ENCODE peak calls at places on chromosome 6, in six cellular contexts. One of them, this sample, is unnamed.

GRCh38 chr6:40378725-40379074 is 208.5 kb downstream of the LRFN2 start:
- DNase-seq in RWPE1: no peak
- DNase-seq in OCI-LY7: no peak
- DNase-seq in CD8-positive, alpha-beta T cell: no peak
- DNase-seq in fibroblast of pulmonary artery: no peak
- DNase-seq in mucosa of descending colon: no peak
- DNase-seq in this sample: no peak

GRCh38 chr6:98107801-98108200 is 726.6 kb upstream of the POU3F2 start:
- DNase-seq in RWPE1: no peak
- DNase-seq in OCI-LY7: no peak
- DNase-seq in CD8-positive, alpha-beta T cell: no peak
- DNase-seq in fibroblast of pulmonary artery: no peak
- DNase-seq in mucosa of descending colon: no peak
- DNase-seq in this sample: no peak

GRCh38 chr6:89351632-89352328 is 742 bp downstream of the UBE2J1 start:
- DNase-seq in RWPE1: no peak
- DNase-seq in OCI-LY7: no peak
- DNase-seq in CD8-positive, alpha-beta T cell: no peak
- DNase-seq in fibroblast of pulmonary artery: no peak
- DNase-seq in mucosa of descending colon: no peak
- DNase-seq in this sample: peak

GRCh38 chr6:74320076-74320475 is 624.1 kb downstream of the CD109 start:
- DNase-seq in RWPE1: no peak
- DNase-seq in OCI-LY7: no peak
- DNase-seq in CD8-positive, alpha-beta T cell: no peak
- DNase-seq in fibroblast of pulmonary artery: no peak
- DNase-seq in mucosa of descending colon: no peak
- DNase-seq in this sample: no peak

GRCh38 chr6:99905209-99906106 is 88.6 kb downstream of the MCHR2 start:
- DNase-seq in RWPE1: peak
- DNase-seq in OCI-LY7: peak
- DNase-seq in CD8-positive, alpha-beta T cell: no peak
- DNase-seq in fibroblast of pulmonary artery: peak
- DNase-seq in mucosa of descending colon: peak
- DNase-seq in this sample: peak

GRCh38 chr6:110822248-110822647 is 7.0 kb upstream of the CDK19 start:
- DNase-seq in RWPE1: no peak
- DNase-seq in OCI-LY7: no peak
- DNase-seq in CD8-positive, alpha-beta T cell: no peak
- DNase-seq in fibroblast of pulmonary artery: peak
- DNase-seq in mucosa of descending colon: no peak
- DNase-seq in this sample: peak

GRCh38 chr6:28710466-28711191 is 184.9 kb downstream of the GPX5 start:
- DNase-seq in RWPE1: no peak
- DNase-seq in OCI-LY7: peak
- DNase-seq in CD8-positive, alpha-beta T cell: no peak
- DNase-seq in fibroblast of pulmonary artery: peak
- DNase-seq in mucosa of descending colon: no peak
- DNase-seq in this sample: no peak

GRCh38 chr6:54299542-54300269 is 8.5 kb upstream of the TINAG start:
- DNase-seq in RWPE1: no peak
- DNase-seq in OCI-LY7: no peak
- DNase-seq in CD8-positive, alpha-beta T cell: no peak
- DNase-seq in fibroblast of pulmonary artery: peak
- DNase-seq in mucosa of descending colon: no peak
- DNase-seq in this sample: peak

GRCh38 chr6:109332748-109333147 is 49.5 kb downstream of the CD164 start:
- DNase-seq in RWPE1: no peak
- DNase-seq in OCI-LY7: peak
- DNase-seq in CD8-positive, alpha-beta T cell: no peak
- DNase-seq in fibroblast of pulmonary artery: no peak
- DNase-seq in mucosa of descending colon: peak
- DNase-seq in this sample: no peak

GRCh38 chr6:37983720-37984501 is 164.4 kb downstream of the ZFAND3 start:
- DNase-seq in RWPE1: no peak
- DNase-seq in OCI-LY7: no peak
- DNase-seq in CD8-positive, alpha-beta T cell: no peak
- DNase-seq in fibroblast of pulmonary artery: no peak
- DNase-seq in mucosa of descending colon: no peak
- DNase-seq in this sample: no peak

GRCh38 chr6:38567436-38567835 is 72.3 kb downstream of the BTBD9 start:
- DNase-seq in RWPE1: peak
- DNase-seq in OCI-LY7: no peak
- DNase-seq in CD8-positive, alpha-beta T cell: no peak
- DNase-seq in fibroblast of pulmonary artery: peak
- DNase-seq in mucosa of descending colon: peak
- DNase-seq in this sample: peak

GRCh38 chr6:82867946-82868345 is 197.7 kb downstream of the UBE3D start:
- DNase-seq in RWPE1: no peak
- DNase-seq in OCI-LY7: no peak
- DNase-seq in CD8-positive, alpha-beta T cell: no peak
- DNase-seq in fibroblast of pulmonary artery: no peak
- DNase-seq in mucosa of descending colon: no peak
- DNase-seq in this sample: no peak

GRCh38 chr6:161273356-161273751 is 507 bp downstream of the AGPAT4 start:
- DNase-seq in RWPE1: peak
- DNase-seq in OCI-LY7: peak
- DNase-seq in CD8-positive, alpha-beta T cell: peak
- DNase-seq in fibroblast of pulmonary artery: peak
- DNase-seq in mucosa of descending colon: peak
- DNase-seq in this sample: no peak

GRCh38 chr6:130065616-130066015 is 47.2 kb downstream of the L3MBTL3 start:
- DNase-seq in RWPE1: no peak
- DNase-seq in OCI-LY7: no peak
- DNase-seq in CD8-positive, alpha-beta T cell: no peak
- DNase-seq in fibroblast of pulmonary artery: no peak
- DNase-seq in mucosa of descending colon: no peak
- DNase-seq in this sample: no peak

GRCh38 chr6:42436825-42437224 is 14.9 kb downstream of the TRERF1 start:
- DNase-seq in RWPE1: no peak
- DNase-seq in OCI-LY7: no peak
- DNase-seq in CD8-positive, alpha-beta T cell: no peak
- DNase-seq in fibroblast of pulmonary artery: no peak
- DNase-seq in mucosa of descending colon: no peak
- DNase-seq in this sample: no peak

GRCh38 chr6:130776287-130776925 is 50.8 kb upstream of the SMLR1 start:
- DNase-seq in RWPE1: no peak
- DNase-seq in OCI-LY7: no peak
- DNase-seq in CD8-positive, alpha-beta T cell: no peak
- DNase-seq in fibroblast of pulmonary artery: no peak
- DNase-seq in mucosa of descending colon: no peak
- DNase-seq in this sample: no peak

DNA sequence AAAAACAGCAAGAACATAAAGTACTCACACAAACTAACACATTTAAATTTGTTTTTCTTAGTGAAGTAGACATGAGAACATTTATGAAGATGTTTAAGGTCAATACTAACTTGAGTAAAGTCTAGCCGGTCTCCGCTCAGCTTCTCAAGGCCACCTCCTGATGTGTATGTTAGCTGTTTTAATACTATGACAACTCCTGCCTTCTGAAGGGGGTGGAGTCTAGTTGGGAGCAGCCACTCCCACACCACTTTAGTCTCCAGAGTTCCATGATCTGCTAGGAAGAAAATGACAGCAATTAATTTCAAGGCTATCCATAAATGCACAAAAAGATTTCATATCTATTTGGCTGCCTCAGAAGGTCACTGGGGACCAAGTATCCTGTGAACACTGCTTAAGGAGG is at the start of gene GSTA3:
- DNase-seq in RWPE1: no peak
- DNase-seq in OCI-LY7: no peak
- DNase-seq in CD8-positive, alpha-beta T cell: no peak
- DNase-seq in fibroblast of pulmonary artery: no peak
- DNase-seq in mucosa of descending colon: no peak
- DNase-seq in this sample: no peak
- TF ChIP-seq CTCF in RWPE1: no peak
- TF ChIP-seq CTCF in OCI-LY7: no peak
- TF ChIP-seq CTCF in CD8-positive, alpha-beta T cell: no peak
- TF ChIP-seq CTCF in fibroblast of pulmonary artery: no peak
- TF ChIP-seq CTCF in mucosa of descending colon: no peak
- TF ChIP-seq CTCF in this sample: no peak

GRCh38 chr6:33036512-33036911 is 27.1 kb upstream of the HLA-DOA start:
- DNase-seq in RWPE1: no peak
- DNase-seq in OCI-LY7: no peak
- DNase-seq in CD8-positive, alpha-beta T cell: no peak
- DNase-seq in fibroblast of pulmonary artery: no peak
- DNase-seq in mucosa of descending colon: no peak
- DNase-seq in this sample: no peak
- TF ChIP-seq CTCF in RWPE1: no peak
- TF ChIP-seq CTCF in OCI-LY7: no peak
- TF ChIP-seq CTCF in CD8-positive, alpha-beta T cell: no peak
- TF ChIP-seq CTCF in fibroblast of pulmonary artery: no peak
- TF ChIP-seq CTCF in mucosa of descending colon: no peak
- TF ChIP-seq CTCF in this sample: no peak

GRCh38 chr6:142726616-142727015 is 218.4 kb downstream of the HIVEP2 start:
- DNase-seq in RWPE1: no peak
- DNase-seq in OCI-LY7: no peak
- DNase-seq in CD8-positive, alpha-beta T cell: no peak
- DNase-seq in fibroblast of pulmonary artery: no peak
- DNase-seq in mucosa of descending colon: no peak
- DNase-seq in this sample: no peak
- TF ChIP-seq CTCF in RWPE1: no peak
- TF ChIP-seq CTCF in OCI-LY7: no peak
- TF ChIP-seq CTCF in CD8-positive, alpha-beta T cell: no peak
- TF ChIP-seq CTCF in fibroblast of pulmonary artery: no peak
- TF ChIP-seq CTCF in mucosa of descending colon: no peak
- TF ChIP-seq CTCF in this sample: no peak

GRCh38 chr6:132247381-132248159 is 153.7 kb downstream of the MOXD1 start:
- DNase-seq in RWPE1: no peak
- DNase-seq in OCI-LY7: no peak
- DNase-seq in CD8-positive, alpha-beta T cell: no peak
- DNase-seq in fibroblast of pulmonary artery: no peak
- DNase-seq in mucosa of descending colon: peak
- DNase-seq in this sample: peak
- TF ChIP-seq CTCF in RWPE1: no peak
- TF ChIP-seq CTCF in OCI-LY7: no peak
- TF ChIP-seq CTCF in CD8-positive, alpha-beta T cell: no peak
- TF ChIP-seq CTCF in fibroblast of pulmonary artery: peak
- TF ChIP-seq CTCF in mucosa of descending colon: no peak
- TF ChIP-seq CTCF in this sample: no peak

GRCh38 chr6:138287144-138287955 is 69.1 kb upstream of the PBOV1 start:
- DNase-seq in RWPE1: no peak
- DNase-seq in OCI-LY7: peak
- DNase-seq in CD8-positive, alpha-beta T cell: peak
- DNase-seq in fibroblast of pulmonary artery: peak
- DNase-seq in mucosa of descending colon: peak
- DNase-seq in this sample: no peak
- TF ChIP-seq CTCF in RWPE1: no peak
- TF ChIP-seq CTCF in OCI-LY7: peak
- TF ChIP-seq CTCF in CD8-positive, alpha-beta T cell: peak
- TF ChIP-seq CTCF in fibroblast of pulmonary artery: peak
- TF ChIP-seq CTCF in mucosa of descending colon: peak
- TF ChIP-seq CTCF in this sample: peak